ENCODE peak calls at places on chromosomes 3 and 15, in four cellular contexts. H is NCI-H2029, L is substantia nigra, W is DMS53. X is an unnamed sample.
A peak's percentile ranks its signal among the peaks of the same experiment; 100 is the strongest.

GRCh38 chr3:157373783-157374182 is 62.9 kb upstream of the PTX3 start:
- DNase-seq in H (no peak), L (no peak), W (no peak), X (no peak)

GRCh38 chr15:75836953-75837321 is 6.3 kb upstream of the UBE2Q2 start:
- DNase-seq in H (no peak), L (no peak), W (no peak), X (no peak)

GRCh38 chr15:42131826-42132806 is 24.3 kb downstream of the PLA2G4F start:
- DNase-seq in H (peak; percentile 45), L (no peak), W (peak; percentile 26), X (no peak)

GRCh38 chr3:11288786-11289637 is 16.8 kb downstream of the ATG7 start:
- DNase-seq in H (no peak), L (no peak), W (peak; percentile 60), X (no peak)

GRCh38 chr3:118075873-118076272 is 958.8 kb downstream of the IGSF11 start:
- DNase-seq in H (no peak), L (no peak), W (no peak), X (no peak)

GRCh38 chr3:115624029-115624645 is 827 bp downstream of the GAP43 start:
- DNase-seq in H (no peak), L (no peak), W (peak; percentile 20), X (no peak)

GRCh38 chr3:24829011-24829581 is 334.4 kb upstream of the THRB start:
- DNase-seq in H (peak; percentile 40), L (no peak), W (peak; percentile 66), X (peak; percentile 10)

GRCh38 chr15:69099976-69100375 is 60.5 kb upstream of the GLCE start:
- DNase-seq in H (no peak), L (no peak), W (no peak), X (no peak)

GRCh38 chr3:32315441-32315840 is 76.2 kb upstream of the CMTM7 start:
- DNase-seq in H (no peak), L (no peak), W (no peak), X (no peak)